ENCODE peak calls at places on chromosomes 1 and 21, in seven cellular contexts. J, F, Y, B, Q, U and Z are unnamed samples.

GRCh38 chr1:60068393-60069045 is 5.1 kb downstream of the C1orf87 start:
- DNase-seq in J (peak; percentile 4), F (peak; percentile 60), Y (no peak), B (no peak), Q (no peak), U (peak; percentile 89), Z (peak; percentile 83)

GRCh38 chr1:31755197-31755611 is 8.9 kb downstream of the ADGRB2 start:
- DNase-seq in J (peak; percentile 51), F (no peak), Y (no peak), B (no peak), Q (no peak), U (peak; percentile 31), Z (no peak)

GRCh38 chr1:195723796-195724194 is 884.4 kb downstream of the KCNT2 start:
- DNase-seq in J (no peak), F (no peak), Y (no peak), B (no peak), Q (no peak), U (no peak), Z (no peak)

GRCh38 chr1:207298666-207299065 is 22.8 kb upstream of the CD55 start:
- DNase-seq in J (peak; percentile 28), F (no peak), Y (no peak), B (no peak), Q (no peak), U (no peak), Z (no peak)

GRCh38 chr1:43666608-43667007 is 16.7 kb downstream of the KDM4A start:
- DNase-seq in J (peak; percentile 98), F (no peak), Y (no peak), B (no peak), Q (no peak), U (no peak), Z (no peak)

GRCh38 chr21:37862536-37862935 is 53.7 kb downstream of the KCNJ6 start:
- DNase-seq in J (peak; percentile 51), F (peak; percentile 76), Y (no peak), B (no peak), Q (no peak), U (peak; percentile 54), Z (peak; percentile 75)

GRCh38 chr21:35573472-35574389 is 486.6 kb downstream of the SETD4 start:
- DNase-seq in J (no peak), F (peak; percentile 79), Y (no peak), B (no peak), Q (no peak), U (peak; percentile 74), Z (no peak)

GRCh38 chr1:172533511-172534116 is 664 bp downstream of the SUCO start:
- DNase-seq in J (peak; percentile 42), F (peak; percentile 50), Y (peak; percentile 39), B (peak; percentile 31), Q (no peak), U (peak; percentile 30), Z (peak; percentile 42)

GRCh38 chr1:226097866-226098625 is 35.5 kb downstream of the H3-3A start:
- DNase-seq in J (peak; percentile 94), F (peak; percentile 63), Y (no peak), B (no peak), Q (no peak), U (peak; percentile 29), Z (peak; percentile 51)

GRCh38 chr1:68145418-68146126 is 86.8 kb downstream of the WLS start:
- DNase-seq in J (peak; percentile 79), F (no peak), Y (peak; percentile 35), B (no peak), Q (no peak), U (no peak), Z (no peak)

GRCh38 chr1:236710328-236710892 is 24.1 kb downstream of the ACTN2 start:
- DNase-seq in J (no peak), F (no peak), Y (no peak), B (no peak), Q (no peak), U (no peak), Z (no peak)
- TF ChIP-seq CTCF in J (no peak), F (no peak), Y (no peak), B (no peak), Q (no peak), U (no peak), Z (no peak)

GRCh38 chr1:55140546-55140983 is 74.6 kb downstream of the USP24 start:
- DNase-seq in J (peak; percentile 81), F (peak; percentile 95), Y (peak; percentile 82), B (peak; percentile 83), Q (peak; percentile 51), U (peak; percentile 93), Z (peak; percentile 96)

GRCh38 chr1:55146781-55147180 is 68.4 kb downstream of the USP24 start:
- DNase-seq in J (no peak), F (peak; percentile 17), Y (peak; percentile 46), B (peak; percentile 41), Q (no peak), U (no peak), Z (peak; percentile 62)

GRCh38 chr1:55141295-55141893 is 73.8 kb downstream of the USP24 start:
- DNase-seq in J (no peak), F (no peak), Y (no peak), B (no peak), Q (no peak), U (no peak), Z (no peak)

GRCh38 chr1:55144886-55145285 is 70.3 kb downstream of the USP24 start:
- DNase-seq in J (no peak), F (no peak), Y (no peak), B (no peak), Q (no peak), U (no peak), Z (no peak)

GRCh38 chr1:55143686-55144085 is 71.5 kb downstream of the USP24 start:
- DNase-seq in J (no peak), F (no peak), Y (no peak), B (no peak), Q (peak; percentile 47), U (no peak), Z (no peak)
- TF ChIP-seq CTCF in J (peak; percentile 37), F (peak; percentile 19), Y (no peak), B (no peak), Q (no peak), U (no peak), Z (peak; percentile 31)

GRCh38 chr1:46341222-46342083 is 846 bp downstream of the NSUN4 start:
- DNase-seq in J (no peak), F (no peak), Y (peak; percentile 37), B (peak; percentile 31), Q (peak; percentile 30), U (no peak), Z (no peak)
- TF ChIP-seq CTCF in J (no peak), F (no peak), Y (no peak), B (no peak), Q (no peak), U (no peak), Z (no peak)

DNA sequence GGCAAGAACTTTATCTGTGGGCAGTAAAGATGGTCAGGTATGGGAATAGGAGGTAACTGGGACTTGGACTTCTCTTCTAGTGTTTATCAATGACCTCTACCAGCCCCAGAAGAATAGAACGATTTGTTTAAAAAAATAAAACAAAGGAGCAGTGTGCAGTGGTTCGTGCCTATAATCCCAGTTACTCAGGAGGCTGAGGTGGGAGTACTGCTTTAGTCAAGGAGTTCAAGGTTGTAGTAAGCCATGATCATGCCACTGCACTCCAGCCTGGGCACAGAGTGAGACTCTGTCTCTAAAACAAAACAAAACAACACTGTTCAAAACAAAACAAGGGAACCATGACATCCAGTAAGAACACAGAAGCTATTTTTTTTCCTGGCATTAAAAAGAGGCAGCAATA is 4.3 kb downstream of the RNF19B start:
- DNase-seq in J (no peak), F (no peak), Y (no peak), B (no peak), Q (no peak), U (no peak), Z (no peak)
- TF ChIP-seq CTCF in J (no peak), F (no peak), Y (no peak), B (no peak), Q (no peak), U (no peak), Z (no peak)